ENCODE peak calls at places on chromosomes 4 and X, in five cellular contexts. N is K562, G is HCT116, Y is HepG2, L is SK-N-SH. Z is an unnamed sample.

GRCh38 chr4:2226261-2226660 is 15.7 kb downstream of the HAUS3 start:
- DNase-seq in L (no peak), G (no peak), Y (no peak), N (no peak), Z (no peak)

GRCh38 chrX:17527135-17527701 is 152.2 kb downstream of the NHS start:
- DNase-seq in N (no peak), L (no peak), Y (no peak), G (no peak), Z (no peak)

GRCh38 chr4:53321151-53321987 is 44.5 kb downstream of the SCFD2 start:
- DNase-seq in Y (no peak), N (no peak), L (no peak), G (peak), Z (no peak)

GRCh38 chr4:54933579-54933978 is 191.8 kb downstream of the KDR start:
- DNase-seq in Y (no peak), G (no peak), N (no peak), L (no peak), Z (no peak)

GRCh38 chr4:72875138-72875537 is 194.4 kb downstream of the COX18 start:
- DNase-seq in N (no peak), L (no peak), G (no peak), Y (no peak), Z (no peak)

GRCh38 chr4:62450740-62451139 is 1250.6 kb downstream of the ADGRL3 start:
- DNase-seq in N (no peak), G (no peak), L (no peak), Y (no peak), Z (no peak)

GRCh38 chr4:110361921-110362320 is 114.0 kb upstream of the ENPEP start:
- DNase-seq in L (no peak), N (no peak), G (no peak), Y (no peak), Z (peak)

GRCh38 chr4:40264995-40265909 is 68.4 kb downstream of the RHOH start:
- DNase-seq in Y (no peak), L (peak), N (peak), G (no peak), Z (no peak)

GRCh38 chrX:107123750-107124149 is 5.1 kb upstream of the RBM41 start:
- DNase-seq in L (no peak), Y (no peak), N (no peak), G (no peak), Z (no peak)

GRCh38 chr4:102717448-102718092 is 43.2 kb downstream of the MANBA start:
- DNase-seq in G (no peak), N (no peak), L (no peak), Y (peak), Z (no peak)

GRCh38 chrX:30301977-30302376 is 7.2 kb downstream of the NR0B1 start:
- DNase-seq in G (no peak), Y (no peak), N (no peak), L (no peak), Z (peak)

GRCh38 chrX:37887347-37887746 is 40.0 kb upstream of the DYNLT3 start:
- DNase-seq in G (no peak), Y (no peak), L (no peak), N (no peak), Z (no peak)

GRCh38 chr4:1072830-1073446 is 40.4 kb downstream of the RNF212 start:
- DNase-seq in N (peak), G (peak), Y (peak), L (peak), Z (peak)

GRCh38 chrX:8201896-8202331 is 30.8 kb upstream of the VCX2 start:
- DNase-seq in G (no peak), L (no peak), N (no peak), Y (no peak), Z (no peak)

GRCh38 chrX:81202413-81202794 is 502 bp downstream of the SH3BGRL start:
- DNase-seq in G (no peak), L (no peak), Y (no peak), N (peak), Z (no peak)

GRCh38 chr4:182384496-182385155 is 141.4 kb downstream of the TENM3 start:
- DNase-seq in Y (no peak), L (no peak), G (no peak), N (no peak), Z (no peak)

GRCh38 chr4:6008766-6009385 is 9.4 kb downstream of the C4orf50 start:
- DNase-seq in Y (no peak), N (no peak), L (no peak), G (no peak), Z (no peak)

GRCh38 chrX:18099745-18100144 is 120.9 kb downstream of the BEND2 start:
- DNase-seq in G (no peak), L (no peak), N (no peak), Y (no peak), Z (peak)

DNA sequence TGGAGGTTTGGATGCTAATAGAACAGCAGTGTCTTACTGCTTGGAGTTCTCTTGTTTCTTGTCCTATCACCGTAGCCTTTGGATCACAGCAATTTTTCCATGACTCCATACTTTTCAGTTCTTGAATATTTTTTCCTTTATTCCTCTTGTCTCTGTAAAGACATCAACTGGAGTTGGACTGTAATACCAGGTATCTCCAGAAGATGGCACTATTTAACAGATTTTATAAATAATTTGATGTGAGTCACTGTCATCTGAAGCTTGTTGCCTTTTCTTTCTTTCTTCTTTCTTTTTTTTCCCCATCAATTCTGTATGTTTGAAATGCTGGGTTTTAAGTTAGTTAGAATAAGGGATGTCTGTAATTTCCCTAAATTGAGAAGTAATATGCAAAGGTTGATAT is 24.1 kb downstream of the HPRT1 start:
- DNase-seq in Y (peak), L (peak), G (peak), N (peak), Z (peak)
- TF ChIP-seq JUND in Y (no peak), L (no peak), G (no peak), N (peak), Z (no peak)

DNA sequence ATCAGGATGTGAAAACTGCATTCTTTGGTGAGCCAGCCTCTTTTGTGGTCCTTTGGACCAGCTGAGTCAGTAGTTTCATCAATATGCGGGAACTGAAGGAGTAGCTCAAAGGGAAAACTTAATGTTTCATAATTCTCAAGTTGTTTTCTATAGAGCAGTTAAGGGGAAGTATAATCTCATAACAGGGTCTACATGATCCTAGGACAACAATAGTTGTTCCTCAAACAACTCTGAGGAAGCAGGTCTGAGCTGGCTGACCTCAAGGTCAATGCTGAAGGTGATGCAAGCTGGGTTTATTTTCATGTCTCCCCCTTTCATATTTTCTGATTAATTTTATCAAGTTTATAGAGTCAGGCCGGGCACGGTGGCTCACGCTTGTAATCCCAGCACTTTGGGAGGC is 36.1 kb upstream of the IRF2 start:
- DNase-seq in G (no peak), Y (no peak), L (no peak), N (no peak), Z (no peak)
- TF ChIP-seq JUND in G (no peak), Y (no peak), L (no peak), N (no peak), Z (no peak)

GRCh38 chr4:128386761-128387599 is 99.4 kb upstream of the PGRMC2 start:
- DNase-seq in L (peak), N (peak), Y (no peak), G (peak), Z (peak)

GRCh38 chr4:128385199-128385598 is 97.6 kb upstream of the PGRMC2 start:
- DNase-seq in L (no peak), Y (no peak), N (no peak), G (no peak), Z (no peak)

GRCh38 chr4:128384765-128385164 is 97.2 kb upstream of the PGRMC2 start:
- DNase-seq in G (no peak), N (no peak), Y (no peak), L (no peak), Z (no peak)

GRCh38 chr4:128384091-128384520 is 96.5 kb upstream of the PGRMC2 start:
- DNase-seq in Y (no peak), G (no peak), N (no peak), L (no peak), Z (no peak)

GRCh38 chr4:128385683-128386304 is 98.2 kb upstream of the PGRMC2 start:
- DNase-seq in L (no peak), N (peak), Y (peak), G (no peak), Z (no peak)
- TF ChIP-seq JUND in L (peak), N (peak), Y (no peak), G (no peak), Z (no peak)

GRCh38 chr4:8831221-8832129 is 40.2 kb downstream of the HMX1 start:
- DNase-seq in Y (no peak), N (no peak), G (no peak), L (peak), Z (no peak)
- TF ChIP-seq JUND in Y (no peak), N (no peak), G (no peak), L (no peak), Z (no peak)

GRCh38 chr4:15906024-15906443 is 32.5 kb downstream of the FGFBP1 start:
- DNase-seq in G (peak), Y (no peak), N (peak), L (no peak), Z (peak)
- TF ChIP-seq JUND in G (peak), Y (no peak), N (peak), L (no peak), Z (no peak)

DNA sequence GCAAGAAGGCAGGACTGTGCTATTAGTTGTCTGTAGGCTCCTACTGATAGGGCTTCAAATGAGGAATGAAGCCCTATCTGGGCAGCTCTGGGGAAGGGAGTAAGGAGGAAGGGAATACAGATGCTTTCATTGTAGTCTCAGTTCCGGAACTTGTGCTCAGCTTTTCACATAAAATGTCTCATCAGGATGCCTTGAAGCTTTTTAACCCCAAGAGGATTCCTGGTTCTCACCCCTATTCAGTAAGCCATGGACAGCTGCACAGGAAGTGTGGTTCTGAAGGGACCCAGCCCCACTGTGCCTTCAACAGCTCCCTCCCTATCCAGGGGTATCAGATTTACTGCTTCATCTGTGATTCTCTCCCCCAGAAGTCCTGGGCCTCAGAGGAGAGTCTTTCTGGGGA is 5.0 kb downstream of the ARMCX5 start:
- DNase-seq in G (no peak), N (no peak), L (no peak), Y (no peak), Z (no peak)
- TF ChIP-seq JUND in G (no peak), N (no peak), L (no peak), Y (no peak), Z (no peak)

GRCh38 chrX:113300580-113300979 is 459.9 kb upstream of the AMOT start:
- DNase-seq in N (no peak), L (no peak), G (no peak), Y (no peak), Z (no peak)

GRCh38 chrX:113305496-113305895 is 464.9 kb upstream of the AMOT start:
- DNase-seq in Y (no peak), N (no peak), G (no peak), L (no peak), Z (no peak)
- TF ChIP-seq JUND in Y (no peak), N (no peak), G (no peak), L (no peak), Z (no peak)

GRCh38 chr4:165715989-165716388 is 157.0 kb upstream of the TLL1 start:
- DNase-seq in Y (no peak), N (no peak), L (no peak), G (no peak), Z (no peak)
- TF ChIP-seq JUND in Y (no peak), N (no peak), L (no peak), G (no peak), Z (no peak)

GRCh38 chrX:10620121-10620699 is at the start of gene MID1:
- DNase-seq in Y (no peak), G (peak), L (peak), N (no peak), Z (peak)

GRCh38 chrX:10617186-10617963 is 3.0 kb downstream of the MID1 start:
- DNase-seq in Y (no peak), L (no peak), N (no peak), G (no peak), Z (no peak)

GRCh38 chrX:10619311-10620015 is 922 bp downstream of the MID1 start:
- DNase-seq in N (no peak), L (peak), G (no peak), Y (no peak), Z (no peak)

GRCh38 chrX:10617964-10618342 is 2.4 kb downstream of the MID1 start:
- DNase-seq in G (no peak), L (peak), Y (no peak), N (no peak), Z (peak)

DNA sequence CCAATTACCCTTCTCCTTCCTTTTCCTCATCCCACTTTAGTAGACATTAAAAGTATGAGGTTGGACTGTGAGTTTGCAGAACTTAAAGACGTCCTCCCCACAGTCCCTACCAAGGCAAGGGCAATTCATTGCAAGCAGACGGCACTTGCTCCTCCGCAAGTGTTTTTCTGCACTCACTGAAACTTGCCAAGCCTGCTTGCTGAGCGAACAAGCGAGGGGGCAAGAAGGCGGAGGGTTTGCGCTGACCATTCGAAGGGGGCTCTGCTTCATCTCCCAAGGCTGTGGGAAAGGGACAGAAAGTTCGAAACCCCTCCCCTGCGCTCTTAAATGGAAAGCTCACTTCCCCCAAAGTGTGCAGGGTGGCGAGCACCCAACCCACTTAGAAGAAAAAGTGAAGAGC is 1.5 kb downstream of the MID1 start:
- DNase-seq in Y (no peak), G (no peak), N (no peak), L (no peak), Z (peak)
- TF ChIP-seq JUND in Y (no peak), G (no peak), N (no peak), L (no peak), Z (no peak)

Z was measured in T47D.